ENCODE peak calls at places on chromosomes 12 and 14, in nine cellular contexts. O, W, V, U, Z, A, F, X and S are unnamed samples.

GRCh38 chr14:103315368-103315911 is 18.6 kb upstream of the EIF5 start:
- DNase-seq in O (no peak), W (no peak), V (peak), U (no peak), Z (no peak), A (no peak), F (no peak), X (no peak), S (no peak)

GRCh38 chr12:89895101-89895500 is 186.5 kb upstream of the ATP2B1 start:
- DNase-seq in O (no peak), W (no peak), V (no peak), U (no peak), Z (no peak), A (no peak), F (no peak), X (no peak), S (no peak)

GRCh38 chr14:90604356-90604755 is 207.5 kb downstream of the CALM1 start:
- DNase-seq in O (no peak), W (peak), V (no peak), U (no peak), Z (no peak), A (no peak), F (no peak), X (no peak), S (no peak)

GRCh38 chr12:100651694-100652093 is 78.2 kb downstream of the GAS2L3 start:
- DNase-seq in O (no peak), W (no peak), V (no peak), U (no peak), Z (no peak), A (no peak), F (no peak), X (no peak), S (no peak)

GRCh38 chr12:111438501-111438900 is 32.8 kb downstream of the SH2B3 start:
- DNase-seq in O (peak), W (peak), V (no peak), U (no peak), Z (no peak), A (peak), F (peak), X (peak), S (peak)

GRCh38 chr14:75450381-75451276 is 22.8 kb downstream of the JDP2 start:
- DNase-seq in O (no peak), W (no peak), V (peak), U (peak), Z (no peak), A (no peak), F (peak), X (no peak), S (no peak)

GRCh38 chr14:91228112-91229004 is 16.1 kb downstream of the GPR68 start:
- DNase-seq in O (peak), W (no peak), V (no peak), U (no peak), Z (no peak), A (peak), F (no peak), X (no peak), S (no peak)

GRCh38 chr12:31412292-31412801 is 86.4 kb upstream of the SINHCAF start:
- DNase-seq in O (no peak), W (no peak), V (no peak), U (no peak), Z (no peak), A (no peak), F (no peak), X (peak), S (no peak)

GRCh38 chr14:59540852-59541251 is 35.8 kb downstream of the CCDC175 start:
- DNase-seq in O (no peak), W (no peak), V (no peak), U (no peak), Z (no peak), A (no peak), F (no peak), X (no peak), S (no peak)

GRCh38 chr12:95943231-95943842 is at the start of gene AMDHD1:
- DNase-seq in O (no peak), W (peak), V (peak), U (peak), Z (peak), A (peak), F (peak), X (peak), S (peak)

GRCh38 chr12:13450231-13451080 is 253.9 kb downstream of the EMP1 start:
- DNase-seq in O (no peak), W (no peak), V (no peak), U (no peak), Z (no peak), A (no peak), F (no peak), X (no peak), S (no peak)

GRCh38 chr12:51686727-51687126 is 95.7 kb downstream of the SCN8A start:
- DNase-seq in O (no peak), W (no peak), V (no peak), U (no peak), Z (no peak), A (no peak), F (no peak), X (no peak), S (no peak)

GRCh38 chr12:25800101-25800500 is 158.4 kb upstream of the RASSF8 start:
- DNase-seq in O (no peak), W (no peak), V (no peak), U (no peak), Z (no peak), A (no peak), F (no peak), X (no peak), S (no peak)

GRCh38 chr12:132014092-132014914 is 64.6 kb downstream of the EP400 start:
- DNase-seq in O (no peak), W (no peak), V (peak), U (no peak), Z (no peak), A (no peak), F (no peak), X (no peak), S (no peak)

GRCh38 chr12:94704452-94704871 is 54.1 kb upstream of the TMCC3 start:
- DNase-seq in O (no peak), W (peak), V (no peak), U (no peak), Z (no peak), A (no peak), F (peak), X (no peak), S (no peak)

GRCh38 chr12:6273931-6274687 is 36.4 kb upstream of the PLEKHG6 start:
- DNase-seq in O (peak), W (no peak), V (peak), U (no peak), Z (no peak), A (no peak), F (no peak), X (peak), S (no peak)

GRCh38 chr14:76957224-76957881 is 71.2 kb downstream of the IRF2BPL start:
- DNase-seq in O (peak), W (no peak), V (no peak), U (no peak), Z (peak), A (no peak), F (no peak), X (peak), S (no peak)

GRCh38 chr14:102424520-102424919 is 61.8 kb downstream of the TECPR2 start:
- DNase-seq in O (no peak), W (no peak), V (no peak), U (no peak), Z (no peak), A (no peak), F (no peak), X (no peak), S (no peak)

GRCh38 chr14:29937116-29937515 is 9.5 kb upstream of the PRKD1 start:
- DNase-seq in O (no peak), W (no peak), V (no peak), U (no peak), Z (no peak), A (no peak), F (no peak), X (no peak), S (no peak)

GRCh38 chr14:97697772-97698171 is 900.6 kb downstream of the VRK1 start:
- DNase-seq in O (no peak), W (no peak), V (no peak), U (no peak), Z (no peak), A (peak), F (no peak), X (no peak), S (no peak)

GRCh38 chr12:87690236-87690810 is 338.9 kb downstream of the C12orf50 start:
- DNase-seq in O (no peak), W (no peak), V (no peak), U (no peak), Z (no peak), A (no peak), F (no peak), X (no peak), S (no peak)

GRCh38 chr12:91413591-91413990 is 231.0 kb upstream of the DCN start:
- DNase-seq in O (peak), W (peak), V (no peak), U (no peak), Z (no peak), A (no peak), F (peak), X (no peak), S (peak)

GRCh38 chr12:101780599-101780998 is 41.3 kb upstream of the SYCP3 start:
- DNase-seq in O (no peak), W (no peak), V (no peak), U (no peak), Z (no peak), A (no peak), F (no peak), X (no peak), S (no peak)

GRCh38 chr14:97275276-97275675 is 478.1 kb downstream of the VRK1 start:
- DNase-seq in O (no peak), W (no peak), V (no peak), U (no peak), Z (no peak), A (no peak), F (no peak), X (no peak), S (no peak)

GRCh38 chr12:101027200-101027599 is 182.8 kb downstream of the SLC5A8 start:
- DNase-seq in O (no peak), W (no peak), V (no peak), U (no peak), Z (no peak), A (no peak), F (no peak), X (peak), S (no peak)

GRCh38 chr12:93777249-93777648 is 100.1 kb downstream of the CRADD start:
- DNase-seq in O (no peak), W (no peak), V (no peak), U (no peak), Z (peak), A (no peak), F (no peak), X (no peak), S (no peak)

GRCh38 chr12:19148860-19149259 is 19.3 kb downstream of the PLEKHA5 start:
- DNase-seq in O (no peak), W (no peak), V (no peak), U (no peak), Z (no peak), A (no peak), F (no peak), X (no peak), S (no peak)

GRCh38 chr14:102503576-102504224 is 5.9 kb downstream of the ANKRD9 start:
- DNase-seq in O (no peak), W (no peak), V (no peak), U (no peak), Z (no peak), A (no peak), F (no peak), X (no peak), S (no peak)

GRCh38 chr12:92861381-92861780 is 67.7 kb downstream of the EEA1 start:
- DNase-seq in O (no peak), W (no peak), V (no peak), U (no peak), Z (no peak), A (no peak), F (no peak), X (no peak), S (no peak)

GRCh38 chr14:22887990-22888378 is 5.0 kb downstream of the REM2 start:
- DNase-seq in O (no peak), W (peak), V (no peak), U (no peak), Z (no peak), A (peak), F (no peak), X (no peak), S (peak)

GRCh38 chr14:92926180-92926845 is 3.4 kb downstream of the CHGA start:
- DNase-seq in O (no peak), W (no peak), V (no peak), U (no peak), Z (no peak), A (no peak), F (no peak), X (no peak), S (no peak)

GRCh38 chr12:32891956-32892355 is 4.6 kb downstream of the PKP2 start:
- DNase-seq in O (peak), W (no peak), V (no peak), U (no peak), Z (no peak), A (no peak), F (peak), X (no peak), S (no peak)